ENCODE peak calls at places on chromosomes 3 and 15, in five cellular contexts. G is HT1080, Z is progenitor cell of endocrine pancreas, U is B cell, M is NCI-H2029 treated with DMSO at 0.1 percent for 48 hours. J is an unnamed sample.
A peak's percentile ranks its signal among the peaks of the same experiment; 100 is the strongest.

GRCh38 chr3:79872483-79872882 is 104.7 kb upstream of the ROBO1 start:
- DNase-seq in M (no peak), G (no peak), U (no peak), Z (no peak), J (no peak)

GRCh38 chr3:59106085-59106629 is 56.3 kb upstream of the CFAP20DC start:
- DNase-seq in M (no peak), Z (no peak), G (no peak), U (no peak), J (no peak)

GRCh38 chr3:143634991-143635390 is 213.3 kb downstream of the SLC9A9 start:
- DNase-seq in Z (no peak), U (no peak), M (peak; percentile 71), G (no peak), J (no peak)

GRCh38 chr3:182909318-182910040 is 70.9 kb downstream of the DCUN1D1 start:
- DNase-seq in Z (no peak), M (no peak), G (peak; percentile 38), U (peak; percentile 15), J (no peak)

GRCh38 chr15:39194431-39194830 is 386.4 kb upstream of the THBS1 start:
- DNase-seq in Z (no peak), U (no peak), G (peak; percentile 18), M (no peak), J (no peak)

GRCh38 chr3:140276698-140277097 is 341.7 kb downstream of the CLSTN2 start:
- DNase-seq in U (no peak), Z (no peak), G (peak; percentile 46), M (no peak), J (no peak)

GRCh38 chr3:133944641-133945441 is 49.2 kb upstream of the RAB6B start:
- DNase-seq in M (no peak), Z (no peak), U (no peak), G (peak; percentile 93), J (peak; percentile 20)

GRCh38 chr15:62115847-62116246 is 49.1 kb downstream of the C2CD4A start:
- DNase-seq in U (no peak), Z (no peak), M (no peak), G (no peak), J (no peak)

GRCh38 chr3:192848371-192849233 is 69.1 kb downstream of the MB21D2 start:
- DNase-seq in Z (no peak), M (no peak), G (no peak), U (no peak), J (no peak)

GRCh38 chr3:27939510-27939909 is 217.4 kb upstream of the EOMES start:
- DNase-seq in M (no peak), Z (no peak), G (no peak), U (no peak), J (no peak)

GRCh38 chr3:148790841-148791240 is 36.8 kb upstream of the CPB1 start:
- DNase-seq in G (no peak), U (no peak), M (no peak), Z (no peak), J (peak; percentile 2)

GRCh38 chr3:105835606-105836005 is 33.2 kb downstream of the CBLB start:
- DNase-seq in U (no peak), Z (no peak), G (no peak), M (peak; percentile 40), J (peak; percentile 36)

GRCh38 chr3:127448161-127448561 is 142.4 kb downstream of the TPRA1 start:
- DNase-seq in Z (no peak), M (peak; percentile 86), G (peak; percentile 37), U (no peak), J (no peak)

GRCh38 chr15:38631126-38632075 is 66.8 kb upstream of the RASGRP1 start:
- DNase-seq in U (no peak), G (no peak), M (no peak), Z (no peak), J (no peak)

GRCh38 chr3:140251678-140252077 is 316.7 kb downstream of the CLSTN2 start:
- DNase-seq in U (no peak), M (no peak), G (no peak), Z (no peak), J (no peak)

GRCh38 chr3:197397812-197398211 is 99.4 kb upstream of the DLG1 start:
- DNase-seq in G (no peak), Z (no peak), U (no peak), M (no peak), J (no peak)

GRCh38 chr15:92636401-92636949 is 19.1 kb downstream of the FAM174B start:
- DNase-seq in M (no peak), G (no peak), Z (no peak), U (no peak), J (no peak)

GRCh38 chr15:84797212-84797611 is 19.9 kb upstream of the ALPK3 start:
- DNase-seq in G (peak; percentile 57), U (no peak), M (no peak), Z (no peak), J (no peak)

GRCh38 chr15:64152507-64153387 is 1.2 kb downstream of the SNX22 start:
- DNase-seq in U (peak; percentile 67), G (no peak), M (no peak), Z (no peak), J (peak; percentile 7)